ENCODE peak calls at places on chromosomes 16 and 17, in four cellular contexts. B, O, J and F are unnamed samples.

GRCh38 chr16:48478418-48478817 is 93.2 kb upstream of the SIAH1 start:
- DNase-seq in O (no peak), J (no peak), B (no peak), F (no peak)

GRCh38 chr16:12500771-12501170 is 302.9 kb downstream of the CPPED1 start:
- DNase-seq in O (no peak), J (no peak), B (no peak), F (peak; percentile 29)

GRCh38 chr17:596287-596686 is 118.4 kb downstream of the VPS53 start:
- DNase-seq in B (no peak), J (no peak), O (no peak), F (peak; percentile 44)

GRCh38 chr16:74926832-74927231 is 58.1 kb downstream of the WDR59 start:
- DNase-seq in O (no peak), J (no peak), B (no peak), F (no peak)

GRCh38 chr17:69722518-69722917 is 308.0 kb downstream of the MAP2K6 start:
- DNase-seq in B (no peak), O (no peak), J (no peak), F (no peak)

GRCh38 chr17:30433514-30433913 is 43.7 kb upstream of the GOSR1 start:
- DNase-seq in O (no peak), B (no peak), J (no peak), F (peak; percentile 68)

GRCh38 chr17:75854881-75855309 is 240 bp downstream of the WBP2 start:
- DNase-seq in J (peak; percentile 81), B (no peak), O (no peak), F (no peak)

GRCh38 chr16:8572919-8573724 is 17.2 kb downstream of the TMEM114 start:
- DNase-seq in O (no peak), J (peak; percentile 33), B (peak; percentile 61), F (peak; percentile 38)

GRCh38 chr17:10702574-10702973 is 5.2 kb downstream of the ADPRM start:
- DNase-seq in O (no peak), J (no peak), B (no peak), F (no peak)

DNA sequence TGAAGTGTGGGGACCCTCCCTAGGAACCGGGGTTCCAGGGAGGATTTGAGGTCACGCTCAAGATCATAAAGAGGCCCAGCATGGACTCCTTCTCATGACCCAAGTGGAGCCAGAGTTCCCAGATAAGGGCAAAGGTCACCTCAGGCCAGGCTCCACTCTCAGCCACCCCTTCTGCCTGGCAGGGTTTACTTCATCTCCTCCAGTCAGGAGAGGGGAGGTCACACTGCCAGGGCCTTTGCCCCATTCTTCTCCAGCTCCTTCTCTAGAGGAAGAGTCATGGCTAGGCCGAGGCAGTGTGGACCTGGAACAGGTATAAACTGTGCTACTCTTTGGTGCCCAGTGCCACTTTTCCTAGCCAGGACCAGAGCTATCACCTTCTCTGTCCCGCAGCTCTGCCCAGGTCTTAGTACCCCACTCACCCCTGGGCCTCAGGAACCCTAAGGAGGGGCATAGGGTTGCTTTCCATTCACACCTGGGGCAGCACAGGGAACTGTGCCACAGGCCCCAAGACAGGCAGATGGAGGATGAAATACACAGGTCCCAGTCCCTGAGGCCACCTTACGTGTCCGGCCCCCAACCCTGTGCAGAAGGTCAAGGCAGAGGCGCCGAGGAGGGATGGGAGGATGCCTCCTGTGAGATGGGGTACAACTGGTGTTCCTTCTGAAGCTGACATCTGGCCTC is 877 bp upstream of the ACSF2 start:
- DNase-seq in O (no peak), J (no peak), B (no peak), F (no peak)
- H3K27ac ChIP-seq in O (peak overlapping the region; percentile 74), J (no peak overlapping the region), B (peak overlapping the region; percentile 83), F (peak overlapping the region; percentile 77)

GRCh38 chr17:81314410-81315169 is 19.5 kb upstream of the SLC38A10 start:
- DNase-seq in J (no peak), O (no peak), B (no peak), F (no peak)
- TF ChIP-seq ESRRA in J (no peak), O (no peak), B (no peak), F (no peak)

GRCh38 chr17:14298221-14298994 is 2.5 kb upstream of the HS3ST3B1 start:
- DNase-seq in J (no peak), B (no peak), O (no peak), F (no peak)

GRCh38 chr17:14301279-14301760 is 439 bp downstream of the HS3ST3B1 start:
- DNase-seq in B (no peak), J (peak; percentile 15), O (no peak), F (no peak)

GRCh38 chr17:14300628-14301278 is at the start of gene HS3ST3B1:
- DNase-seq in B (peak; percentile 99), O (no peak), J (peak; percentile 90), F (peak; percentile 98)

GRCh38 chr17:14297161-14297851 is 3.6 kb upstream of the HS3ST3B1 start:
- DNase-seq in O (no peak), J (no peak), B (peak; percentile 48), F (peak; percentile 29)

GRCh38 chr17:14299261-14300093 is 1.4 kb upstream of the HS3ST3B1 start:
- DNase-seq in B (peak; percentile 65), J (peak; percentile 24), O (no peak), F (no peak)
- H3K27ac ChIP-seq in B (peak overlapping the region; percentile 56), J (peak overlapping the region; percentile 22), O (no peak overlapping the region), F (no peak overlapping the region)

GRCh38 chr17:63659850-63660249 is 37.6 kb downstream of the MAP3K3 start:
- DNase-seq in B (no peak), O (no peak), J (no peak), F (no peak)

GRCh38 chr17:63653018-63653417 is 30.8 kb downstream of the MAP3K3 start:
- DNase-seq in J (no peak), B (no peak), O (no peak), F (no peak)

GRCh38 chr17:63652106-63652505 is 29.9 kb downstream of the MAP3K3 start:
- DNase-seq in O (no peak), B (no peak), J (no peak), F (no peak)

GRCh38 chr17:63658366-63658765 is 36.1 kb downstream of the MAP3K3 start:
- DNase-seq in J (no peak), B (no peak), O (no peak), F (no peak)

DNA sequence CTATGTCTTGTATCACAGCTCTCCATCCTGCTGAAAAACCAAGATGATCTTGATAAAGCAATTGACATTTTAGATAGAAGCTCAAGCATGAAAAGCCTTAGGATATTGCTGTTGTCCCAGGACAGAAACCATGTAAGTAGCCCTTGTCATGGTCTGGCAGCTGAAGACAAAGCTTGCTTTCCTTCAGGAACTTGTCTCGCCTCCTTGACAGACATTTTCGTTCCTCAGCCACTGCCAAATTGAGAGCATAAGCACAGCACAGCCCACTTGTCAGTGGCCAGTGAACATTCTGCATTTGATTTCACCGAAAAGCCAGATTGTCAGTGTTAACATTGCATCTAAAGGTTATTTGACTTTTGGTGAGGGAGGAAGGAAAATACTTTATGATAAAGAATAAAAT is 35.6 kb downstream of the MAP3K3 start:
- DNase-seq in O (no peak), B (no peak), J (no peak), F (no peak)
- TF ChIP-seq ESRRA in O (no peak), B (no peak), J (no peak), F (no peak)

GRCh38 chr16:17379121-17379571 is 91.6 kb downstream of the XYLT1 start:
- DNase-seq in O (no peak), B (no peak), J (no peak), F (no peak)

GRCh38 chr16:17380613-17381012 is 90.1 kb downstream of the XYLT1 start:
- DNase-seq in J (no peak), O (no peak), B (no peak), F (no peak)

GRCh38 chr16:17374668-17375255 is 96.0 kb downstream of the XYLT1 start:
- DNase-seq in J (no peak), B (no peak), O (no peak), F (no peak)

GRCh38 chr16:17375388-17376304 is 95.1 kb downstream of the XYLT1 start:
- DNase-seq in O (no peak), B (no peak), J (no peak), F (no peak)

GRCh38 chr16:17377360-17378324 is 93.1 kb downstream of the XYLT1 start:
- DNase-seq in B (no peak), J (no peak), O (peak; percentile 80), F (no peak)
- H3K27ac ChIP-seq in B (no peak overlapping the region), J (no peak overlapping the region), O (peak overlapping the region; percentile 72), F (no peak overlapping the region)

GRCh38 chr16:28998837-28999236 is 14.0 kb downstream of the LAT start:
- DNase-seq in O (no peak), J (no peak), B (no peak), F (no peak)
- TF ChIP-seq ESRRA in O (no peak), J (no peak), B (no peak), F (no peak)

GRCh38 chr16:80171199-80171598 is 369.6 kb upstream of the DYNLRB2 start:
- DNase-seq in J (no peak), B (no peak), O (no peak), F (no peak)

GRCh38 chr16:80164881-80165280 is 375.9 kb upstream of the DYNLRB2 start:
- DNase-seq in O (no peak), J (no peak), B (no peak), F (no peak)

GRCh38 chr16:80166082-80166481 is 374.7 kb upstream of the DYNLRB2 start:
- DNase-seq in B (no peak), O (no peak), J (no peak), F (no peak)

GRCh38 chr16:80171746-80172145 is 369.0 kb upstream of the DYNLRB2 start:
- DNase-seq in B (no peak), J (no peak), O (no peak), F (no peak)

GRCh38 chr16:80167657-80168056 is 373.1 kb upstream of the DYNLRB2 start:
- DNase-seq in B (no peak), J (no peak), O (no peak), F (no peak)
- H3K27ac ChIP-seq in B (no peak overlapping the region), J (no peak overlapping the region), O (no peak overlapping the region), F (no peak overlapping the region)

GRCh38 chr16:66961065-66961744 is at the start of gene CES3:
- DNase-seq in B (peak; percentile 85), O (no peak), J (peak; percentile 87), F (peak; percentile 85)
- TF ChIP-seq ESRRA in B (no peak), O (no peak), J (peak; percentile 19), F (no peak)

GRCh38 chr16:27718136-27718766 is 168.3 kb downstream of the KATNIP start:
- DNase-seq in B (peak; percentile 43), O (no peak), J (no peak), F (no peak)
- H3K27ac ChIP-seq in B (no peak overlapping the region), O (no peak overlapping the region), J (no peak overlapping the region), F (no peak overlapping the region)